ENCODE peak calls at places on chromosomes 7 and 10, in four cellular contexts. W is NCI-H146, N is NCI-H510A, T is Calu3. P is an unnamed sample.

GRCh38 chr10:126242352-126243260 is 145.7 kb downstream of the ADAM12 start:
- DNase-seq in W (peak), N (no peak), T (no peak), P (peak)

GRCh38 chr10:68837626-68838322 is 10.4 kb downstream of the STOX1 start:
- DNase-seq in W (no peak), N (no peak), T (no peak), P (no peak)

GRCh38 chr7:83603644-83604043 is 45.3 kb downstream of the SEMA3E start:
- DNase-seq in W (no peak), N (no peak), T (no peak), P (no peak)

GRCh38 chr10:43931308-43931930 is 282.7 kb upstream of the ZNF32 start:
- DNase-seq in W (no peak), N (no peak), T (no peak), P (peak)

GRCh38 chr7:6121141-6121540 is 90.0 kb downstream of the ANKRD61 start:
- DNase-seq in W (no peak), N (no peak), T (no peak), P (no peak)

GRCh38 chr7:87876040-87876758 is at the start of the genes DBF4 and SLC25A40:
- DNase-seq in W (peak), N (peak), T (peak), P (peak)

GRCh38 chr10:44961231-44961571 is 1.6 kb downstream of the RASSF4 start:
- DNase-seq in W (no peak), N (no peak), T (no peak), P (no peak)

GRCh38 chr7:95396136-95397032 is at the start of gene PON3:
- DNase-seq in W (peak), N (no peak), T (peak), P (no peak)

GRCh38 chr10:14240253-14241189 is 90.2 kb downstream of the FRMD4A start:
- DNase-seq in W (peak), N (no peak), T (no peak), P (no peak)

GRCh38 chr10:27285093-27285492 is 44.5 kb upstream of the ACBD5 start:
- DNase-seq in W (no peak), N (no peak), T (peak), P (no peak)

GRCh38 chr7:91945476-91945875 is 4.8 kb downstream of the AKAP9 start:
- DNase-seq in W (no peak), N (no peak), T (no peak), P (peak)

GRCh38 chr10:58570307-58570723 is 57.6 kb downstream of the BICC1 start:
- DNase-seq in W (no peak), N (no peak), T (no peak), P (no peak)